ENCODE peak calls at places on chromosomes 12 and 14, in eight cellular contexts. Z is NB4; T is pancreas; B is HCT116; Y is fibroblast of pulmonary artery; C is AG10803; H is CD8-positive, alpha-beta T cell; R is cardiac muscle cell. U is an unnamed sample.

GRCh38 chr12:41264281-41264680 is 76.2 kb downstream of the PDZRN4 start:
- DNase-seq in R (peak), H (no peak), Y (peak), Z (peak), C (no peak), B (no peak), T (no peak), U (no peak)

GRCh38 chr12:56080556-56081138 is 682 bp downstream of the ERBB3 start:
- DNase-seq in T (peak), H (peak), Y (no peak), C (no peak), B (no peak), R (no peak), Z (no peak), U (no peak)

GRCh38 chr12:51450333-51450732 is 25.7 kb downstream of the SLC4A8 start:
- DNase-seq in T (no peak), Z (no peak), C (no peak), Y (no peak), B (no peak), H (no peak), R (no peak), U (no peak)

GRCh38 chr12:92029136-92029535 is 116.5 kb downstream of the BTG1 start:
- DNase-seq in Y (no peak), H (no peak), C (no peak), T (no peak), B (no peak), Z (no peak), R (no peak), U (no peak)

GRCh38 chr14:20278414-20278813 is 27.3 kb downstream of the TTC5 start:
- DNase-seq in H (no peak), Z (peak), T (no peak), R (peak), C (no peak), Y (peak), B (no peak), U (no peak)

GRCh38 chr12:112207397-112207924 is 82.1 kb downstream of the TRAFD1 start:
- DNase-seq in C (no peak), B (no peak), Y (no peak), T (no peak), R (no peak), Z (no peak), H (no peak), U (no peak)

GRCh38 chr14:89911018-89911919 is 43.3 kb downstream of the EFCAB11 start:
- DNase-seq in Y (peak), Z (no peak), B (no peak), R (peak), C (peak), T (no peak), H (no peak), U (no peak)

GRCh38 chr12:57610553-57611115 is 601 bp upstream of the ARHGEF25 start:
- DNase-seq in Z (no peak), H (no peak), B (no peak), T (peak), R (no peak), Y (no peak), C (no peak), U (no peak)

GRCh38 chr12:3698218-3698974 is 54.5 kb downstream of the CRACR2A start:
- DNase-seq in Z (no peak), H (no peak), B (no peak), T (no peak), C (peak), R (peak), Y (peak), U (no peak)

GRCh38 chr14:102975662-102976061 is 53.2 kb downstream of the AMN start:
- DNase-seq in H (no peak), R (no peak), Y (no peak), T (no peak), Z (no peak), C (no peak), B (no peak), U (no peak)
- TF ChIP-seq CTCF in H (no peak), R (peak), Y (no peak), T (no peak), Z (no peak), C (no peak), B (no peak), U (no peak)

DNA sequence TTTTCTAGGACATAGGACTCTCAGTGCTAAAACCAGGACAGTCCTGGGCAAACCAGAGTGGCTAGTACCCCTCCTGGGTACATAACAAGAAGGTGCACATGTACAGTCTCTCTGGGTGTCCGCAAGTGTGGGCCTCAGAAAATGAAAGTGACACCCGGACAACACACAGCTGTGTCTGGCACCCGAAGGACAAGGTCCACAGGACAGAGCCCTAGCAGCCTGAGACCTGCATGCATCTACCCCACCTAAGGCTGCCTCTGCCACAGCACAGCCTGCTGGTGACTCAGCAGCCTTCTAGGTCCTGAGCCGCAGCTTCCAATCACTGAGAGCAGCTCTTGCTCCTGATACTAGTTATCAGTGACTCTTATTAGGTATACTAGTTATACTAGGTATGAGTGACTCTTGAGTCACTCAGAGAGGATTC is 784.1 kb upstream of the TBX3 start:
- DNase-seq in R (peak), T (no peak), B (no peak), H (no peak), C (no peak), Y (peak), Z (no peak), U (no peak)
- TF ChIP-seq CTCF in R (peak), T (no peak), B (peak), H (no peak), C (peak), Y (peak), Z (no peak), U (no peak)

DNA sequence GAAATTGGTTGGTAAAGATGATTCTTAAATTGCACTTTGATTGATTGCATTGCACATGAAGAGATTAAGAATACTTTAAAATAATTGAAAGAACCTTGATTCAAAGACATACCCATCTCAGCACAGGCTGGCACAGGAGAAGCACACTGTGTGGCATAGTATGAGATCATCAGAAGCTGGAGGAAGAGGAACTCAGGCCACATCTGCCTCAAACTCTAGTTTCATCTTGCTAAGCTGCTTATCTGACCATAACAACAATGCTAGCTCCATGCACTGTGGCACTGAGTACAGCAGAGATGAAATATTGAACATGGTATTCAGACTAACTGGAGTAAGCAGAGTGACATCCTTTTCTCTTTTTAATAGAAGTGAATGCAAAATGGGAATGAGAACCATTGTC is 99.1 kb downstream of the TBC1D30 start:
- DNase-seq in H (no peak), B (no peak), Z (no peak), R (no peak), T (no peak), Y (no peak), C (no peak), U (no peak)
- TF ChIP-seq CTCF in H (no peak), B (no peak), Z (no peak), R (no peak), T (no peak), Y (no peak), C (no peak), U (no peak)

DNA sequence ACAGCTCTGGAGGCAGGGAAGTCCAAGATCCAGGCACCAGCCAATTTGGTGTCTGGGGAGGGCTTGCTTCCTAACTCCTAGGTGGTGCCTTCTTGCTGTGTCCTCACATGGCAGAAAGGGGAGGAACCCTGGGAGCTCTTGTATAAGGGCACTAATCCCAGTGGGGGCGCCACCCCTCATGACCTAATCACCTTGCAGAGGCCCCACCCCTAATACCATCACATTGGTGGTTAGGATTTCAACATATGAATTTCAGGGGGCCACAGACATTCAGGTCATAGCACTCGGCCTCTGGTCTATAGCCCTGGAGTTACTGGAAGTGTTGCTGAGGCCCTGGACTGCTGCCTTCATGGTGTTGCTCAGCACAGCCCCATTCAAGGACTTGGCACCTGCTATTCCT is 14.6 kb downstream of the PSMD9 start:
- DNase-seq in R (no peak), H (no peak), T (no peak), Z (peak), C (peak), Y (no peak), B (no peak), U (no peak)
- TF ChIP-seq CTCF in R (no peak), H (no peak), T (no peak), Z (no peak), C (no peak), Y (no peak), B (no peak), U (no peak)

GRCh38 chr12:80711866-80712265 is 4.4 kb downstream of the MYF6 start:
- DNase-seq in C (no peak), R (no peak), B (no peak), H (no peak), T (no peak), Z (no peak), Y (no peak), U (no peak)

GRCh38 chr12:80710727-80711066 is 3.3 kb downstream of the MYF6 start:
- DNase-seq in Y (no peak), R (no peak), T (no peak), B (no peak), Z (no peak), C (no peak), H (no peak), U (no peak)

GRCh38 chr12:80707830-80708534 is 548 bp downstream of the MYF6 start:
- DNase-seq in B (no peak), H (no peak), Z (no peak), C (no peak), T (no peak), Y (no peak), R (no peak), U (no peak)

GRCh38 chr12:80708535-80709328 is 1.3 kb downstream of the MYF6 start:
- DNase-seq in T (no peak), H (no peak), R (peak), Y (peak), B (no peak), C (no peak), Z (peak), U (no peak)

GRCh38 chr12:80709811-80710726 is 2.6 kb downstream of the MYF6 start:
- DNase-seq in Y (peak), H (no peak), T (no peak), R (peak), C (no peak), B (peak), Z (peak), U (no peak)
- TF ChIP-seq CTCF in Y (peak), H (no peak), T (no peak), R (peak), C (peak), B (peak), Z (peak), U (peak)

GRCh38 chr14:105860615-105861580 is 334.5 kb downstream of the TMEM121 start:
- DNase-seq in B (no peak), R (no peak), T (peak), Z (no peak), H (no peak), C (no peak), Y (no peak), U (no peak)

GRCh38 chr14:105857816-105858675 is 331.7 kb downstream of the TMEM121 start:
- DNase-seq in Y (no peak), R (no peak), T (peak), Z (peak), H (peak), C (no peak), B (no peak), U (no peak)

GRCh38 chr14:105861985-105862465 is 335.6 kb downstream of the TMEM121 start:
- DNase-seq in R (no peak), T (no peak), B (no peak), C (no peak), H (peak), Y (no peak), Z (peak), U (no peak)

GRCh38 chr14:105858676-105859025 is 332.3 kb downstream of the TMEM121 start:
- DNase-seq in H (no peak), B (no peak), Y (no peak), T (peak), C (no peak), Z (peak), R (no peak), U (no peak)

DNA sequence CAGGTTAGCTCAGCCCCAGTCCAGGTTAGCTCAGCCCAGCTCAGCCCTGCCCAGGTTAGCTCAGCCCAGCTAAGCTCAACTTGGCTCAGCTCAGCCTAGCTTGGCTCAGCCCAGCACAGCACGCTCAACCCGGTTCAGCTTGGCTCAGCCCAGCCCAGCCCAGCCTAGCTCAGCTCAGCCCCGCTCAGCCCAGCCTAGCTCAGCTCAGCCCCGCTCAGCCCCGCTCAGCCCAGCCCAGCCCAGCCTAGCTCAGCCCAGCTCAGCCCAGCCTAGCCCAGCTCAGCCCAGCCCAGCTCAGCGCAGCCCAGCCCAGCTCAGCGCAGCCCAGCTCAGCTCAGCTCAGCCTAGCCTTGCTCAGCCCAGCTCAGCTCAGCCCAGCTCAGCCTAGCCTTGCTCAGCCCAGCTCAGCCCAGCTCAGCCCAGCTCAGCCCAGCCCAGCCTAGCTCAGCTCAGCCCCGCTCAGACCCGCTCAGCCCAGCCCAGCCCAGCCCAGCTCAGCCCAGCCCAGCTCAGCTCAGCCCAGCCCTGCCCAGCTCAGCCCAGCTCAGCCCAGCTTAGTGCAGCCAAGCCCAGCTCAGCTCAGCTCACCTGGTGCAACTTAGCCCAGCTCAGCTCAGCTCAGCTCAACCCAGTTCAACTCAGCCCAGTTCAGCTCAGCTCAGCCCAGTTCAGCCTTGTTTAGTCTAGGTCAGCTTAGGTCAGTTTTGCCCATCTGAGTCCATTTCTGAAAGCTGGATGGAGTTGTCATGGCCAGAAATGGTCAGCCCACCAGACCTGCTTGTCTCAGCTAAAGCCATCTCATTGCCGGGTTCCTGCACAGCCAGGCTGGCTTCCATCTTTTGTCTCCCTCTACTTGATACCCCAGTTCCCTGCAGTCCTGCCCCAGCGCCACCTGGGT is 333.6 kb downstream of the TMEM121 start:
- DNase-seq in H (peak), B (no peak), Z (peak), Y (no peak), C (no peak), R (no peak), T (peak), U (no peak)
- TF ChIP-seq CTCF in H (no peak), B (no peak), Z (no peak), Y (no peak), C (no peak), R (no peak), T (no peak), U (no peak)

GRCh38 chr12:69633061-69633460 is 22.4 kb upstream of the LRRC10 start:
- DNase-seq in H (no peak), T (no peak), C (no peak), Y (no peak), R (no peak), Z (peak), B (no peak), U (no peak)
- TF ChIP-seq CTCF in H (no peak), T (no peak), C (no peak), Y (peak), R (no peak), Z (peak), B (peak), U (no peak)

GRCh38 chr12:66280573-66280972 is 21.7 kb upstream of the HELB start:
- DNase-seq in Y (no peak), C (no peak), H (no peak), Z (peak), R (no peak), B (no peak), T (no peak), U (no peak)

GRCh38 chr12:66275040-66275439 is 27.3 kb upstream of the HELB start:
- DNase-seq in R (no peak), B (no peak), H (no peak), C (no peak), T (no peak), Z (peak), Y (no peak), U (no peak)

GRCh38 chr12:66282244-66282643 is 20.0 kb upstream of the HELB start:
- DNase-seq in R (no peak), Z (no peak), C (no peak), Y (no peak), T (no peak), H (no peak), B (no peak), U (no peak)

GRCh38 chr12:66279127-66279712 is 23.1 kb upstream of the HELB start:
- DNase-seq in C (no peak), Z (peak), H (peak), T (no peak), R (peak), B (peak), Y (peak), U (no peak)
- TF ChIP-seq CTCF in C (peak), Z (peak), H (peak), T (no peak), R (peak), B (peak), Y (peak), U (peak)

GRCh38 chr12:106739318-106739717 is 35.2 kb upstream of the RIC8B start:
- DNase-seq in H (no peak), C (no peak), Y (peak), Z (no peak), R (peak), T (no peak), B (no peak), U (no peak)

GRCh38 chr12:106733660-106734059 is 40.8 kb upstream of the RIC8B start:
- DNase-seq in B (no peak), R (peak), H (no peak), C (no peak), Z (no peak), T (no peak), Y (no peak), U (no peak)

GRCh38 chr12:106739815-106740552 is 34.5 kb upstream of the RIC8B start:
- DNase-seq in R (peak), B (no peak), C (no peak), Z (peak), T (no peak), Y (peak), H (no peak), U (no peak)

GRCh38 chr12:106732890-106733289 is 41.6 kb upstream of the RIC8B start:
- DNase-seq in R (no peak), T (no peak), C (no peak), B (no peak), Y (no peak), H (no peak), Z (no peak), U (no peak)

GRCh38 chr12:106736051-106736957 is 38.2 kb upstream of the RIC8B start:
- DNase-seq in Z (peak), B (no peak), Y (no peak), T (no peak), R (no peak), C (no peak), H (no peak), U (no peak)
- TF ChIP-seq CTCF in Z (no peak), B (peak), Y (no peak), T (no peak), R (no peak), C (no peak), H (no peak), U (no peak)

GRCh38 chr12:49911213-49911605 is 7.5 kb upstream of the FAIM2 start:
- DNase-seq in B (no peak), T (no peak), R (no peak), Z (no peak), H (no peak), Y (no peak), C (no peak), U (no peak)
- TF ChIP-seq CTCF in B (no peak), T (no peak), R (no peak), Z (no peak), H (no peak), Y (no peak), C (no peak), U (no peak)